ENCODE peak calls at places on chromosomes 11 and 22, in four cellular contexts. Q is HepG2, J is GM12878, G is K562. X is an unnamed sample.

GRCh38 chr11:96052921-96053631 is 129.2 kb upstream of the MTMR2 start:
- DNase-seq in G (no peak), Q (no peak), J (peak), X (no peak)

GRCh38 chr11:15232496-15232895 is 117.8 kb downstream of the INSC start:
- DNase-seq in Q (no peak), J (no peak), G (no peak), X (no peak)

GRCh38 chr11:66636411-66636810 is 2.1 kb upstream of the RBM4 start:
- DNase-seq in G (no peak), Q (no peak), J (no peak), X (no peak)

GRCh38 chr22:40009953-40010751 is 15.4 kb downstream of the FAM83F start:
- DNase-seq in J (no peak), Q (no peak), G (no peak), X (no peak)

GRCh38 chr11:46352063-46352841 is 5.0 kb downstream of the DGKZ start:
- DNase-seq in J (no peak), Q (no peak), G (peak), X (peak)

GRCh38 chr11:77170107-77170506 is 42.1 kb downstream of the MYO7A start:
- DNase-seq in Q (no peak), G (no peak), J (no peak), X (no peak)

GRCh38 chr11:63478896-63479295 is 12.1 kb downstream of the PLAAT5 start:
- DNase-seq in Q (peak), G (peak), J (peak), X (peak)

GRCh38 chr11:103806130-103806900 is 230.1 kb upstream of the DDI1 start:
- DNase-seq in Q (no peak), G (no peak), J (no peak), X (no peak)

GRCh38 chr11:115659061-115659963 is 155.1 kb upstream of the CADM1 start:
- DNase-seq in G (no peak), Q (no peak), J (no peak), X (peak)

GRCh38 chr11:63614136-63614664 is at the start of gene PLAAT3:
- DNase-seq in Q (no peak), J (no peak), G (peak), X (peak)

GRCh38 chr22:41696714-41697113 is 2.6 kb upstream of the MEI1 start:
- DNase-seq in G (no peak), J (no peak), Q (no peak), X (no peak)

GRCh38 chr22:16844529-16844928 is 19.3 kb upstream of the XKR3 start:
- DNase-seq in G (no peak), J (no peak), Q (no peak), X (no peak)

GRCh38 chr22:24751518-24751917 is 23.0 kb downstream of the PIWIL3 start:
- DNase-seq in G (no peak), Q (no peak), J (no peak), X (no peak)

GRCh38 chr11:6431861-6432260 is 8.9 kb downstream of the HPX start:
- DNase-seq in Q (no peak), J (no peak), G (no peak), X (no peak)

GRCh38 chr11:70158201-70158600 is 44.9 kb upstream of the FADD start:
- DNase-seq in J (no peak), G (peak), Q (peak), X (peak)

GRCh38 chr11:68259122-68259959 is 12.4 kb downstream of the C11orf24 start:
- DNase-seq in Q (no peak), J (no peak), G (no peak), X (no peak)

GRCh38 chr11:2924821-2925675 is 4.2 kb downstream of the PHLDA2 start:
- DNase-seq in Q (no peak), J (no peak), G (no peak), X (no peak)

GRCh38 chr11:72831521-72832300 is 17.5 kb downstream of the ATG16L2 start:
- DNase-seq in G (peak), J (no peak), Q (peak), X (peak)

GRCh38 chr11:60657880-60658279 is 41.5 kb upstream of the MS4A8 start:
- DNase-seq in Q (peak), G (no peak), J (no peak), X (no peak)

GRCh38 chr11:75334976-75335375 is 16.5 kb downstream of the ARRB1 start:
- DNase-seq in J (no peak), G (peak), Q (no peak), X (no peak)

GRCh38 chr22:31127181-31127772 is 4.5 kb downstream of the INPP5J start:
- DNase-seq in Q (no peak), J (no peak), G (peak), X (no peak)

GRCh38 chr11:96259053-96259837 is 83.8 kb downstream of the MAML2 start:
- DNase-seq in Q (no peak), J (no peak), G (no peak), X (no peak)

GRCh38 chr11:15819679-15820286 is 536.6 kb downstream of the SOX6 start:
- DNase-seq in Q (peak), J (no peak), G (peak), X (peak)

GRCh38 chr22:27987557-27987956 is 68.5 kb upstream of the PITPNB start:
- DNase-seq in Q (no peak), G (no peak), J (no peak), X (no peak)

GRCh38 chr11:100855466-100856067 is 168.5 kb downstream of the ARHGAP42 start:
- DNase-seq in Q (peak), J (no peak), G (peak), X (no peak)
- TF ChIP-seq SP1 in Q (no peak), J (no peak), G (no peak), X (no peak)

GRCh38 chr11:102453286-102453797 is 777 bp upstream of the TMEM123 start:
- DNase-seq in J (no peak), Q (no peak), G (no peak), X (no peak)

GRCh38 chr11:102452461-102453285 is at the start of gene TMEM123:
- DNase-seq in G (peak), J (no peak), Q (peak), X (peak)

GRCh38 chr11:102451693-102452460 is 688 bp downstream of the TMEM123 start:
- DNase-seq in J (no peak), G (peak), Q (peak), X (peak)

GRCh38 chr11:102456381-102456780 is 3.8 kb upstream of the TMEM123 start:
- DNase-seq in J (no peak), Q (peak), G (no peak), X (no peak)

GRCh38 chr11:102453921-102454320 is 1.4 kb upstream of the TMEM123 start:
- DNase-seq in Q (no peak), J (no peak), G (no peak), X (no peak)
- TF ChIP-seq FOXK2 in Q (no peak), J (no peak), G (no peak), X (no peak)

GRCh38 chr11:73978576-73979086 is 4.0 kb downstream of the UCP2 start:
- DNase-seq in G (no peak), Q (no peak), J (no peak), X (no peak)

GRCh38 chr11:73981051-73981805 is 1.4 kb downstream of the UCP2 start:
- DNase-seq in G (no peak), J (no peak), Q (no peak), X (no peak)

GRCh38 chr11:73982595-73982989 is at the start of gene UCP2:
- DNase-seq in G (peak), Q (no peak), J (no peak), X (peak)

GRCh38 chr11:73977856-73978519 is 4.7 kb downstream of the UCP2 start:
- DNase-seq in J (no peak), G (no peak), Q (no peak), X (no peak)

GRCh38 chr11:73980001-73980960 is 2.4 kb downstream of the UCP2 start:
- DNase-seq in J (peak), Q (peak), G (peak), X (no peak)
- TF ChIP-seq SP1 in J (peak), Q (no peak), G (no peak), X (no peak)

GRCh38 chr11:44304091-44305084 is 5.6 kb downstream of the ALX4 start:
- DNase-seq in J (no peak), Q (no peak), G (no peak), X (no peak)
- TF ChIP-seq FOXK2 in J (no peak), Q (no peak), G (no peak), X (no peak)

GRCh38 chr11:57167125-57167839 is 14.5 kb upstream of the LRRC55 start:
- DNase-seq in J (no peak), Q (no peak), G (no peak), X (no peak)
- TF ChIP-seq SP1 in J (no peak), Q (no peak), G (no peak), X (no peak)

GRCh38 chr11:86458294-86459001 is 83.8 kb downstream of the CCDC81 start:
- DNase-seq in G (no peak), Q (no peak), J (no peak), X (no peak)

GRCh38 chr11:86453290-86454030 is 78.8 kb downstream of the CCDC81 start:
- DNase-seq in J (no peak), G (no peak), Q (no peak), X (no peak)

GRCh38 chr11:86459002-86459385 is 84.3 kb downstream of the CCDC81 start:
- DNase-seq in J (no peak), G (no peak), Q (no peak), X (no peak)

GRCh38 chr11:86459682-86460460 is 85.2 kb downstream of the CCDC81 start:
- DNase-seq in J (no peak), Q (peak), G (no peak), X (no peak)

DNA sequence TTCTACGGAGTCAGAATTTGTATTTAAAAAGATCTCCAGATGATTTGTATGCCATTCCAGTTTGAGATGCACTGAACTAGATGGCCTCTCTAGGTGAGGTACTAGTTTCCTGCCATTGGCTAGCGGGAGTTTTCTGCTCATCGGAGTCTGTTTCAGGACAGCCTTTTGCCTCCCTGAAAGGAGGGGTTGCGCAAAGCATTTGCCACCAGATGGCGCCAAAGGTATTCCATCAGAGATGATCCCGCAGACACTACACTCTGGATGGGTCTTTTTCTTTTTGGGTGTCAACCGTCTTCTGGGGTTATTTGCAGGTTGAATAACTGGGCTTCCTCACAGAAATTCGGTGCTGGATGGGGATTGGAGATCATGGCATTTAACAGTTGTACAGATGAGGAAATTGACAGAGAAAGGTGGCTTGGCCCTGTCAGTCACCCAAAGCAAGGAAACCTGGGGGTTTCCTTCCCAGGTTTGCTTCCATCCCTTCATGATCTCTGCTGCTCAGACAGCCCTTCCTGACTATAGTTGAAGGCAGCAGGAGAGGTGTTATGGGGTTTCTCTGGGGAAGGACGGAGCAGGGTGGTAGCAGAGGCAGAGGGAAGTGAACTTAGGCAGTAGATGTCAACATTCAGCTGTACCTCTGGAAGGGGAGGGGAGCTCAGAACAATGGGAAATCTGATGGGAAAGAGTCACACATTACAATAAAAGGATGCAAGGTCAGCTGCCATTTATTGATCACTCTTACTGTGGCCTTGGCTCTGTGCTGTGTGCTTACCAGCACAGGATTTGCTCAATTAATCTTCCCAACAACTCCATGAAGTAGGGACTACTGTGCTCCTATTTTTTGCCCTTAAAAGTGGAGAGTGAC is 81.6 kb downstream of the CCDC81 start:
- DNase-seq in G (peak), Q (peak), J (peak), X (peak)
- TF ChIP-seq FOXK2 in G (no peak), Q (no peak), J (no peak), X (no peak)

X was measured in HEK293T.